ENCODE peak calls at places on chromosomes 16 and 17, in eight cellular contexts. B, U, H, I, S, K, P and M are unnamed samples.

GRCh38 chr17:73420897-73421296 is 109.1 kb upstream of the CDC42EP4 start:
- DNase-seq in U (no peak), P (no peak), H (no peak), I (no peak), K (no peak), S (no peak), B (no peak), M (no peak)

GRCh38 chr17:63941162-63941561 is 9.0 kb upstream of the CD79B start:
- DNase-seq in U (no peak), S (no peak), P (no peak), K (no peak), H (no peak), I (no peak), B (no peak), M (no peak)

GRCh38 chr16:53131363-53132071 is 76.7 kb downstream of the CHD9 start:
- DNase-seq in K (peak), S (peak), B (peak), P (peak), I (peak), U (peak), H (peak), M (no peak)

GRCh38 chr17:10197721-10198508 is 491 bp downstream of the GAS7 start:
- DNase-seq in U (no peak), S (no peak), B (no peak), K (no peak), P (no peak), H (no peak), I (peak), M (no peak)

GRCh38 chr17:50169121-50169764 is 3.4 kb downstream of the SGCA start:
- DNase-seq in U (no peak), K (no peak), I (no peak), P (peak), S (peak), H (peak), B (peak), M (no peak)

GRCh38 chr16:88957887-88958577 is 19.0 kb downstream of the CBFA2T3 start:
- DNase-seq in P (no peak), K (no peak), B (no peak), I (no peak), S (no peak), H (no peak), U (no peak), M (no peak)

GRCh38 chr17:42702446-42702845 is 20.1 kb downstream of the CNTNAP1 start:
- DNase-seq in P (no peak), H (no peak), U (no peak), I (no peak), B (no peak), S (no peak), K (no peak), M (no peak)

GRCh38 chr17:60573139-60573975 is 26.6 kb upstream of the PPM1D start:
- DNase-seq in U (no peak), P (no peak), S (no peak), I (no peak), B (peak), K (no peak), H (no peak), M (no peak)

GRCh38 chr17:16977932-16978331 is 6.0 kb upstream of the TNFRSF13B start:
- DNase-seq in U (no peak), I (no peak), B (no peak), P (no peak), K (no peak), H (no peak), S (no peak), M (no peak)

GRCh38 chr16:86740817-86741799 is 162.8 kb downstream of the FOXL1 start:
- DNase-seq in B (no peak), U (no peak), P (no peak), H (no peak), K (no peak), S (no peak), I (no peak), M (no peak)

GRCh38 chr17:27793168-27793905 is 7.0 kb downstream of the NOS2 start:
- DNase-seq in B (no peak), I (no peak), K (no peak), H (peak), P (no peak), S (peak), U (no peak), M (no peak)

GRCh38 chr17:43427362-43428043 is 28.7 kb downstream of the ARL4D start:
- DNase-seq in P (no peak), H (no peak), I (no peak), B (no peak), K (no peak), S (no peak), U (no peak), M (no peak)

GRCh38 chr16:57944961-57945739 is 25.8 kb downstream of the CNGB1 start:
- DNase-seq in B (no peak), H (no peak), S (no peak), K (no peak), I (no peak), P (no peak), U (no peak), M (no peak)

GRCh38 chr16:54934536-54935410 is 4.1 kb downstream of the IRX5 start:
- DNase-seq in H (no peak), I (peak), P (no peak), B (no peak), K (no peak), U (no peak), S (no peak), M (no peak)